ENCODE peak calls at places on chromosome 5, in ten cellular contexts. One of them, this sample, is unnamed.

GRCh38 chr5:88807327-88807726 is 75.7 kb downstream of the MEF2C start:
- DNase-seq in breast epithelium: no peak
- DNase-seq in hippocampal formation: no peak
- DNase-seq in activated effector memory CD4-positive, alpha-beta T cell treated with anti-CD3 and anti-CD28 coated beads, Interleukin-2, amount 50 U/mL, for 16 hours: no peak
- DNase-seq in BJ: no peak
- DNase-seq in activated T-helper 1 cell treated with anti-CD3 and anti-CD28 coated beads, Interleukin-12 subunit alpha, Interleukin-12 subunit beta, Interleukin-2, Interleukin-4 antibody, amounts not matched to agents 30 ng/mL and 10 ng/mL and 1 ng/mL, durations not matched to agents 14 hours and 24 hours and 36 hours: no peak
- DNase-seq in stimulated activated CD8-positive, alpha-beta memory T cell treated with anti-CD3 and anti-CD28 coated beads, Interleukin-4, amount 100 ng/mL, for 48 hours: no peak
- DNase-seq in central memory CD4-positive, alpha-beta T cell: no peak
- DNase-seq in neural crest cell: no peak
- DNase-seq in T-helper 2 cell: no peak
- DNase-seq in this sample: no peak

GRCh38 chr5:39503148-39503547 is 78.4 kb upstream of the DAB2 start:
- DNase-seq in breast epithelium: no peak
- DNase-seq in hippocampal formation: no peak
- DNase-seq in activated effector memory CD4-positive, alpha-beta T cell treated with anti-CD3 and anti-CD28 coated beads, Interleukin-2, amount 50 U/mL, for 16 hours: no peak
- DNase-seq in BJ: no peak
- DNase-seq in activated T-helper 1 cell treated with anti-CD3 and anti-CD28 coated beads, Interleukin-12 subunit alpha, Interleukin-12 subunit beta, Interleukin-2, Interleukin-4 antibody, amounts not matched to agents 30 ng/mL and 10 ng/mL and 1 ng/mL, durations not matched to agents 14 hours and 24 hours and 36 hours: no peak
- DNase-seq in stimulated activated CD8-positive, alpha-beta memory T cell treated with anti-CD3 and anti-CD28 coated beads, Interleukin-4, amount 100 ng/mL, for 48 hours: no peak
- DNase-seq in central memory CD4-positive, alpha-beta T cell: no peak
- DNase-seq in neural crest cell: no peak
- DNase-seq in T-helper 2 cell: no peak
- DNase-seq in this sample: no peak

GRCh38 chr5:168128556-168128955 is 162.9 kb upstream of the WWC1 start:
- DNase-seq in breast epithelium: no peak
- DNase-seq in hippocampal formation: no peak
- DNase-seq in activated effector memory CD4-positive, alpha-beta T cell treated with anti-CD3 and anti-CD28 coated beads, Interleukin-2, amount 50 U/mL, for 16 hours: no peak
- DNase-seq in BJ: no peak
- DNase-seq in activated T-helper 1 cell treated with anti-CD3 and anti-CD28 coated beads, Interleukin-12 subunit alpha, Interleukin-12 subunit beta, Interleukin-2, Interleukin-4 antibody, amounts not matched to agents 30 ng/mL and 10 ng/mL and 1 ng/mL, durations not matched to agents 14 hours and 24 hours and 36 hours: no peak
- DNase-seq in stimulated activated CD8-positive, alpha-beta memory T cell treated with anti-CD3 and anti-CD28 coated beads, Interleukin-4, amount 100 ng/mL, for 48 hours: no peak
- DNase-seq in central memory CD4-positive, alpha-beta T cell: no peak
- DNase-seq in neural crest cell: no peak
- DNase-seq in T-helper 2 cell: no peak
- DNase-seq in this sample: no peak

GRCh38 chr5:89255845-89256463 is 373.0 kb upstream of the MEF2C start:
- DNase-seq in breast epithelium: no peak
- DNase-seq in hippocampal formation: no peak
- DNase-seq in activated effector memory CD4-positive, alpha-beta T cell treated with anti-CD3 and anti-CD28 coated beads, Interleukin-2, amount 50 U/mL, for 16 hours: no peak
- DNase-seq in BJ: no peak
- DNase-seq in activated T-helper 1 cell treated with anti-CD3 and anti-CD28 coated beads, Interleukin-12 subunit alpha, Interleukin-12 subunit beta, Interleukin-2, Interleukin-4 antibody, amounts not matched to agents 30 ng/mL and 10 ng/mL and 1 ng/mL, durations not matched to agents 14 hours and 24 hours and 36 hours: no peak
- DNase-seq in stimulated activated CD8-positive, alpha-beta memory T cell treated with anti-CD3 and anti-CD28 coated beads, Interleukin-4, amount 100 ng/mL, for 48 hours: no peak
- DNase-seq in central memory CD4-positive, alpha-beta T cell: no peak
- DNase-seq in neural crest cell: no peak
- DNase-seq in T-helper 2 cell: no peak
- DNase-seq in this sample: no peak

GRCh38 chr5:75050415-75050814 is 1.9 kb downstream of the GCNT4 start:
- DNase-seq in breast epithelium: no peak
- DNase-seq in hippocampal formation: no peak
- DNase-seq in activated effector memory CD4-positive, alpha-beta T cell treated with anti-CD3 and anti-CD28 coated beads, Interleukin-2, amount 50 U/mL, for 16 hours: no peak
- DNase-seq in BJ: no peak
- DNase-seq in activated T-helper 1 cell treated with anti-CD3 and anti-CD28 coated beads, Interleukin-12 subunit alpha, Interleukin-12 subunit beta, Interleukin-2, Interleukin-4 antibody, amounts not matched to agents 30 ng/mL and 10 ng/mL and 1 ng/mL, durations not matched to agents 14 hours and 24 hours and 36 hours: no peak
- DNase-seq in stimulated activated CD8-positive, alpha-beta memory T cell treated with anti-CD3 and anti-CD28 coated beads, Interleukin-4, amount 100 ng/mL, for 48 hours: peak
- DNase-seq in central memory CD4-positive, alpha-beta T cell: no peak
- DNase-seq in neural crest cell: peak
- DNase-seq in T-helper 2 cell: peak
- DNase-seq in this sample: no peak

GRCh38 chr5:11385251-11385900 is 518.9 kb downstream of the CTNND2 start:
- DNase-seq in breast epithelium: no peak
- DNase-seq in hippocampal formation: no peak
- DNase-seq in activated effector memory CD4-positive, alpha-beta T cell treated with anti-CD3 and anti-CD28 coated beads, Interleukin-2, amount 50 U/mL, for 16 hours: no peak
- DNase-seq in BJ: no peak
- DNase-seq in activated T-helper 1 cell treated with anti-CD3 and anti-CD28 coated beads, Interleukin-12 subunit alpha, Interleukin-12 subunit beta, Interleukin-2, Interleukin-4 antibody, amounts not matched to agents 30 ng/mL and 10 ng/mL and 1 ng/mL, durations not matched to agents 14 hours and 24 hours and 36 hours: no peak
- DNase-seq in stimulated activated CD8-positive, alpha-beta memory T cell treated with anti-CD3 and anti-CD28 coated beads, Interleukin-4, amount 100 ng/mL, for 48 hours: no peak
- DNase-seq in central memory CD4-positive, alpha-beta T cell: no peak
- DNase-seq in neural crest cell: no peak
- DNase-seq in T-helper 2 cell: no peak
- DNase-seq in this sample: no peak

GRCh38 chr5:25553082-25553481 is 908.3 kb upstream of the CDH10 start:
- DNase-seq in breast epithelium: no peak
- DNase-seq in hippocampal formation: no peak
- DNase-seq in activated effector memory CD4-positive, alpha-beta T cell treated with anti-CD3 and anti-CD28 coated beads, Interleukin-2, amount 50 U/mL, for 16 hours: no peak
- DNase-seq in BJ: no peak
- DNase-seq in activated T-helper 1 cell treated with anti-CD3 and anti-CD28 coated beads, Interleukin-12 subunit alpha, Interleukin-12 subunit beta, Interleukin-2, Interleukin-4 antibody, amounts not matched to agents 30 ng/mL and 10 ng/mL and 1 ng/mL, durations not matched to agents 14 hours and 24 hours and 36 hours: no peak
- DNase-seq in stimulated activated CD8-positive, alpha-beta memory T cell treated with anti-CD3 and anti-CD28 coated beads, Interleukin-4, amount 100 ng/mL, for 48 hours: no peak
- DNase-seq in central memory CD4-positive, alpha-beta T cell: no peak
- DNase-seq in neural crest cell: no peak
- DNase-seq in T-helper 2 cell: no peak
- DNase-seq in this sample: no peak

GRCh38 chr5:522899-523657 is 1.2 kb downstream of the SLC9A3 start:
- DNase-seq in breast epithelium: no peak
- DNase-seq in hippocampal formation: no peak
- DNase-seq in activated effector memory CD4-positive, alpha-beta T cell treated with anti-CD3 and anti-CD28 coated beads, Interleukin-2, amount 50 U/mL, for 16 hours: no peak
- DNase-seq in BJ: no peak
- DNase-seq in activated T-helper 1 cell treated with anti-CD3 and anti-CD28 coated beads, Interleukin-12 subunit alpha, Interleukin-12 subunit beta, Interleukin-2, Interleukin-4 antibody, amounts not matched to agents 30 ng/mL and 10 ng/mL and 1 ng/mL, durations not matched to agents 14 hours and 24 hours and 36 hours: no peak
- DNase-seq in stimulated activated CD8-positive, alpha-beta memory T cell treated with anti-CD3 and anti-CD28 coated beads, Interleukin-4, amount 100 ng/mL, for 48 hours: no peak
- DNase-seq in central memory CD4-positive, alpha-beta T cell: no peak
- DNase-seq in neural crest cell: no peak
- DNase-seq in T-helper 2 cell: no peak
- DNase-seq in this sample: no peak